ENCODE peak calls at places on chromosomes 7 and 10, in four cellular contexts. X is gastrocnemius medialis; K is IMR-90; U is CD8-positive, alpha-beta memory T cell. D is an unnamed sample. For H3K27me3, the result is how much of the 10 kb centered on the place peaks cover.

GRCh38 chr10:13099144-13099665 is 758 bp upstream of the OPTN start:
- DNase-seq in U (no peak), K (peak), X (no peak), D (no peak)

GRCh38 chr7:28067171-28067570 is 113.4 kb downstream of the JAZF1 start:
- DNase-seq in X (no peak), K (no peak), U (no peak), D (no peak)

GRCh38 chr7:49791089-49791741 is 17.8 kb downstream of the VWC2 start:
- DNase-seq in X (no peak), U (no peak), K (no peak), D (no peak)

GRCh38 chr10:75662715-75663114 is 231.3 kb downstream of the LRMDA start:
- DNase-seq in U (no peak), K (no peak), X (peak), D (peak)

GRCh38 chr10:132305654-132306340 is 2.0 kb downstream of the STK32C start:
- DNase-seq in X (no peak), K (no peak), U (no peak), D (no peak)

GRCh38 chr10:16952010-16952550 is 134.9 kb upstream of the RSU1 start:
- DNase-seq in U (no peak), X (no peak), K (no peak), D (no peak)

GRCh38 chr7:81267508-81267907 is 348.7 kb upstream of the SEMA3C start:
- DNase-seq in U (no peak), X (no peak), K (peak), D (no peak)

GRCh38 chr10:123642293-123642692 is 23.9 kb upstream of the GPR26 start:
- DNase-seq in X (no peak), K (no peak), U (no peak), D (no peak)

GRCh38 chr10:97163646-97164535 is 21.9 kb downstream of the SLIT1 start:
- DNase-seq in X (no peak), U (no peak), K (no peak), D (no peak)

GRCh38 chr10:50508315-50509051 is 115.3 kb downstream of the SGMS1 start:
- DNase-seq in X (no peak), K (no peak), U (no peak), D (no peak)

GRCh38 chr10:78255796-78256638 is 222.4 kb downstream of the RPS24 start:
- DNase-seq in K (peak), X (peak), U (no peak), D (peak)

GRCh38 chr7:102890292-102890970 is 22.4 kb upstream of the LRRC17 start:
- DNase-seq in K (peak), X (no peak), U (no peak), D (no peak)

GRCh38 chr7:87959336-87959735 is 25.3 kb downstream of the ADAM22 start:
- DNase-seq in U (no peak), K (no peak), X (no peak), D (no peak)

GRCh38 chr7:2546776-2547586 is 8.3 kb downstream of the BRAT1 start:
- DNase-seq in U (no peak), K (no peak), X (no peak), D (no peak)

GRCh38 chr7:111752022-111752582 is 189.8 kb upstream of the IMMP2L start:
- DNase-seq in X (no peak), U (peak), K (peak), D (no peak)

GRCh38 chr10:115937756-115938032 is 335.3 kb downstream of the GFRA1 start:
- DNase-seq in K (no peak), X (no peak), U (no peak), D (no peak)

GRCh38 chr7:151867912-151868804 is 8.8 kb downstream of the PRKAG2 start:
- DNase-seq in X (no peak), U (no peak), K (no peak), D (no peak)

GRCh38 chr10:62885656-62886461 is 69.7 kb upstream of the EGR2 start:
- DNase-seq in U (no peak), X (no peak), K (peak), D (no peak)

GRCh38 chr7:158742065-158742821 is 37.6 kb upstream of the NCAPG2 start:
- DNase-seq in U (no peak), K (no peak), X (no peak), D (no peak)

GRCh38 chr10:4283841-4284610 is 499.0 kb upstream of the KLF6 start:
- DNase-seq in K (peak), U (no peak), X (peak), D (peak)

GRCh38 chr10:25226775-25227682 is 52.2 kb downstream of the GPR158 start:
- DNase-seq in U (no peak), K (peak), X (no peak), D (no peak)

GRCh38 chr7:111982133-111982532 is 224.1 kb downstream of the DOCK4 start:
- DNase-seq in U (no peak), X (no peak), K (no peak), D (no peak)

GRCh38 chr7:128920913-128921582 is 10.5 kb upstream of the KCP start:
- DNase-seq in U (no peak), K (no peak), X (no peak), D (no peak)

GRCh38 chr7:55550010-55550409 is 22.3 kb downstream of the VOPP1 start:
- DNase-seq in U (no peak), X (peak), K (no peak), D (no peak)

GRCh38 chr7:134946260-134946659 is 40.0 kb upstream of the AGBL3 start:
- DNase-seq in U (peak), X (no peak), K (peak), D (no peak)

GRCh38 chr10:95242581-95243317 is 48.1 kb downstream of the PDLIM1 start:
- DNase-seq in U (no peak), X (no peak), K (peak), D (no peak)

GRCh38 chr10:30433286-30433778 is 652 bp upstream of the MAP3K8 start:
- DNase-seq in U (peak), X (peak), K (peak), D (no peak)

GRCh38 chr10:102167861-102168260 is 15.7 kb downstream of the NOLC1 start:
- DNase-seq in K (no peak), U (no peak), X (no peak), D (no peak)

GRCh38 chr10:77441541-77442175 is 195.9 kb downstream of the KCNMA1 start:
- DNase-seq in U (no peak), K (no peak), X (no peak), D (no peak)

GRCh38 chr10:48801026-48801425 is 116.4 kb downstream of the WDFY4 start:
- DNase-seq in U (no peak), K (no peak), X (no peak), D (no peak)

GRCh38 chr7:99096124-99096887 is 47.6 kb downstream of the SMURF1 start:
- DNase-seq in K (peak), U (no peak), X (no peak), D (no peak)

GRCh38 chr7:136389933-136390332 is 412.8 kb upstream of the MTPN start:
- DNase-seq in K (no peak), U (no peak), X (no peak), D (no peak)

GRCh38 chr7:2873686-2874551 is 29.8 kb upstream of the GNA12 start:
- DNase-seq in U (no peak), X (no peak), K (peak), D (no peak)

GRCh38 chr10:113187066-113187777 is 237.2 kb downstream of the TCF7L2 start:
- DNase-seq in X (no peak), K (no peak), U (no peak), D (no peak)

DNA sequence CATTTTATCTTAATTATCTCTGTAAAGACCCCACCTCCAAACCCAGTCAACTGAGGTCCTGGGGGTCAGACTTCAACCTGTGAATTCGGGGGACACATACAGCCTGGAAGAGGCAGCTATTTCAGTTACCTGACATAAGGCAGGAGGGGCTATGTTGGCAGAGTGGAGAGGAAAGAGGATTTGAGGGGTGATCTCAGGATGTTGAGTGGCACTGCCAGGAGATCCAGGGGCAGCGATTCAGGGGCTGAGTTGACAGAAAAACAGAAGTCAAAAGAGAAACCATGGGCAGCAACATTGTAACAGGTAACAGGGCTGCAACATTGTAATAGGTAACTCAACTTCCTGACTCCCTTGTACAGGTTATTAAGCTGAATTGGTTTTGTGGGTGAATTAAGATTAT is 162.6 kb downstream of the ADARB2 start:
- DNase-seq in K (no peak), U (no peak), X (no peak), D (no peak)
- H3K27me3 ChIP-seq in K (under half), U (under half), X (under half), D (under half)

GRCh38 chr7:155802291-155802690 is 10.0 kb downstream of the SHH start:
- DNase-seq in U (no peak), X (no peak), K (no peak), D (no peak)
- H3K27me3 ChIP-seq in U (under half), X (half or more), K (half or more), D (under half)

GRCh38 chr7:42224391-42225003 is 12.5 kb downstream of the GLI3 start:
- DNase-seq in X (no peak), K (no peak), U (no peak), D (no peak)
- H3K27me3 ChIP-seq in X (under half), K (under half), U (under half), D (under half)

GRCh38 chr7:94057955-94058354 is 53.8 kb upstream of the BET1 start:
- DNase-seq in K (no peak), X (no peak), U (no peak), D (no peak)

GRCh38 chr7:94059747-94060146 is 55.6 kb upstream of the BET1 start:
- DNase-seq in U (no peak), X (no peak), K (peak), D (no peak)

GRCh38 chr7:94061316-94061715 is 57.2 kb upstream of the BET1 start:
- DNase-seq in K (no peak), X (no peak), U (no peak), D (no peak)

GRCh38 chr7:94062372-94062771 is 58.2 kb upstream of the BET1 start:
- DNase-seq in K (peak), X (no peak), U (no peak), D (no peak)

GRCh38 chr7:94060772-94061171 is 56.6 kb upstream of the BET1 start:
- DNase-seq in X (no peak), U (no peak), K (peak), D (no peak)
- H3K27me3 ChIP-seq in X (under half), U (under half), K (under half), D (under half)

GRCh38 chr7:66790219-66790618 is 49.7 kb downstream of the RABGEF1 start:
- DNase-seq in X (no peak), U (no peak), K (no peak), D (no peak)

DNA sequence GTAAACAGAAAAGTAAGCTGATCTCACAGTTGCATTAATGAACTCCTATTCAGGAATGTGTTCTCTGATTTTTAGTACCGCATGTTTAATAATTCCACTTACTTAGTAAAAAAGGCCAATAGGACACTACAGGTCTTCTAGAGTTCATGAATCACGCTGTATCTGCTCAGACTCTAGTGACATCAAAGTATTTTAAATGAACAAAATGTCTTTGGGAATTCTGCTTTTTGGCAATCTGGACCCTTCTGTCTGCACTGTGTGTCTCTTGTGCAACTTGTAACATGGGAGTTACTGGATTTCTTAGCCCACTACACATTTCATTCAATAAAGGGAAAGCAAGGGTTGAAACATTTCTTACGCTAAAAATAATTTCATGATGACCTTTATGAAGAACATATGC is 50.2 kb downstream of the RABGEF1 start:
- DNase-seq in K (no peak), X (no peak), U (no peak), D (no peak)
- H3K27me3 ChIP-seq in K (under half), X (under half), U (under half), D (under half)

GRCh38 chr7:117828831-117829230 is 44.4 kb downstream of the CTTNBP2 start:
- DNase-seq in X (no peak), U (no peak), K (no peak), D (no peak)

GRCh38 chr7:117829450-117829849 is 43.8 kb downstream of the CTTNBP2 start:
- DNase-seq in U (no peak), K (no peak), X (no peak), D (no peak)

GRCh38 chr7:117825132-117825531 is 48.1 kb downstream of the CTTNBP2 start:
- DNase-seq in K (peak), X (no peak), U (no peak), D (no peak)

GRCh38 chr7:117827861-117828260 is 45.4 kb downstream of the CTTNBP2 start:
- DNase-seq in X (no peak), U (no peak), K (peak), D (no peak)

DNA sequence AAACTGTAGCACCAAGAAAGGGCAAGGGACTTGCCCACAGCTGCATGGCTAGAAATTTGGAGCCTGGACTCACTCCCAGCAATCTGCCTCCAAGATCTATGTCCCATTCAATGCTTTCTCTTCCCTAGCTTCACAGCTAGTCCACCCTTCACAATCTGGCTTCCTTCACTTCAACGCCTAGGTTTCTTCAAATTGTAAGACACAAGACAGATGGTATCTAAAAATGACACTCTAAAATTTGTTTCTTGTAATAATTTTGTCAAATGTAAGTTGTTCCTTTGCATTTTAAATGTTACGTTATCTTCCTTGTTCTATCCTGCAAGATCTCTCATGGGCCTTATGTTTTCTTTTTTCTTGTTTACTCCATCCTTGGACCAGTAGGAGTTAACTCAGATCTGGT is 48.6 kb downstream of the CTTNBP2 start:
- DNase-seq in U (no peak), K (no peak), X (no peak), D (no peak)
- H3K27me3 ChIP-seq in U (under half), K (under half), X (under half), D (under half)

GRCh38 chr7:47290867-47291266 is 291.0 kb downstream of the TNS3 start:
- DNase-seq in U (no peak), X (no peak), K (no peak), D (no peak)
- H3K27me3 ChIP-seq in U (under half), X (under half), K (under half), D (under half)